ENCODE peak calls at places on chromosomes 7 and 10, in nine cellular contexts. One of them, this sample, is unnamed.

GRCh38 chr10:78782441-78782840 is 286.3 kb upstream of the ZMIZ1 start:
- DNase-seq in dorsolateral prefrontal cortex: no peak
- DNase-seq in astrocyte of the cerebellum: no peak
- DNase-seq in GM12878: no peak
- DNase-seq in left ventricle myocardium inferior: no peak
- DNase-seq in ascending aorta: no peak
- DNase-seq in astrocyte of the spinal cord: no peak
- DNase-seq in H1: no peak
- DNase-seq in IMR-90: no peak
- DNase-seq in this sample: no peak

GRCh38 chr10:125035136-125035535 is 93.2 kb downstream of the ZRANB1 start:
- DNase-seq in astrocyte of the spinal cord: peak
- DNase-seq in dorsolateral prefrontal cortex: no peak
- DNase-seq in ascending aorta: no peak
- DNase-seq in GM12878: no peak
- DNase-seq in astrocyte of the cerebellum: peak
- DNase-seq in left ventricle myocardium inferior: no peak
- DNase-seq in IMR-90: peak
- DNase-seq in H1: no peak
- DNase-seq in this sample: peak

GRCh38 chr10:64430690-64431323 is 909.6 kb downstream of the REEP3 start:
- DNase-seq in left ventricle myocardium inferior: no peak
- DNase-seq in astrocyte of the cerebellum: no peak
- DNase-seq in ascending aorta: no peak
- DNase-seq in astrocyte of the spinal cord: peak
- DNase-seq in H1: peak
- DNase-seq in GM12878: no peak
- DNase-seq in IMR-90: no peak
- DNase-seq in dorsolateral prefrontal cortex: peak
- DNase-seq in this sample: peak

GRCh38 chr10:119853584-119853983 is 19.1 kb downstream of the MCMBP start:
- DNase-seq in dorsolateral prefrontal cortex: no peak
- DNase-seq in astrocyte of the cerebellum: no peak
- DNase-seq in GM12878: no peak
- DNase-seq in astrocyte of the spinal cord: no peak
- DNase-seq in IMR-90: no peak
- DNase-seq in H1: no peak
- DNase-seq in left ventricle myocardium inferior: no peak
- DNase-seq in ascending aorta: no peak
- DNase-seq in this sample: no peak

GRCh38 chr7:156397249-156397648 is 243.3 kb upstream of the RNF32 start:
- DNase-seq in IMR-90: no peak
- DNase-seq in dorsolateral prefrontal cortex: no peak
- DNase-seq in ascending aorta: no peak
- DNase-seq in H1: no peak
- DNase-seq in astrocyte of the cerebellum: no peak
- DNase-seq in GM12878: no peak
- DNase-seq in left ventricle myocardium inferior: no peak
- DNase-seq in astrocyte of the spinal cord: no peak
- DNase-seq in this sample: no peak

GRCh38 chr10:48946891-48947500 is 7.4 kb upstream of the LRRC18 start:
- DNase-seq in IMR-90: no peak
- DNase-seq in H1: no peak
- DNase-seq in GM12878: no peak
- DNase-seq in astrocyte of the spinal cord: peak
- DNase-seq in astrocyte of the cerebellum: peak
- DNase-seq in ascending aorta: no peak
- DNase-seq in left ventricle myocardium inferior: no peak
- DNase-seq in dorsolateral prefrontal cortex: no peak
- DNase-seq in this sample: peak

GRCh38 chr7:23472974-23473847 is 2.9 kb upstream of the IGF2BP3 start:
- DNase-seq in astrocyte of the cerebellum: no peak
- DNase-seq in H1: peak
- DNase-seq in left ventricle myocardium inferior: no peak
- DNase-seq in astrocyte of the spinal cord: peak
- DNase-seq in GM12878: no peak
- DNase-seq in ascending aorta: no peak
- DNase-seq in dorsolateral prefrontal cortex: no peak
- DNase-seq in IMR-90: no peak
- DNase-seq in this sample: peak

GRCh38 chr7:125136341-125136740 is 206.7 kb upstream of the POT1 start:
- DNase-seq in astrocyte of the spinal cord: no peak
- DNase-seq in dorsolateral prefrontal cortex: no peak
- DNase-seq in GM12878: no peak
- DNase-seq in ascending aorta: no peak
- DNase-seq in left ventricle myocardium inferior: no peak
- DNase-seq in H1: no peak
- DNase-seq in astrocyte of the cerebellum: no peak
- DNase-seq in IMR-90: no peak
- DNase-seq in this sample: no peak

GRCh38 chr7:120805636-120806388 is 52.1 kb downstream of the TSPAN12 start:
- DNase-seq in astrocyte of the cerebellum: peak
- DNase-seq in GM12878: peak
- DNase-seq in H1: peak
- DNase-seq in ascending aorta: peak
- DNase-seq in left ventricle myocardium inferior: no peak
- DNase-seq in IMR-90: peak
- DNase-seq in astrocyte of the spinal cord: peak
- DNase-seq in dorsolateral prefrontal cortex: no peak
- DNase-seq in this sample: peak

GRCh38 chr7:521221-522070 is 1.8 kb upstream of the PDGFA start:
- DNase-seq in IMR-90: peak
- DNase-seq in H1: peak
- DNase-seq in astrocyte of the spinal cord: peak
- DNase-seq in GM12878: no peak
- DNase-seq in left ventricle myocardium inferior: peak
- DNase-seq in ascending aorta: peak
- DNase-seq in astrocyte of the cerebellum: no peak
- DNase-seq in dorsolateral prefrontal cortex: peak
- DNase-seq in this sample: no peak

GRCh38 chr10:11344550-11344949 is 266.9 kb downstream of the USP6NL start:
- DNase-seq in GM12878: no peak
- DNase-seq in astrocyte of the spinal cord: no peak
- DNase-seq in IMR-90: no peak
- DNase-seq in dorsolateral prefrontal cortex: no peak
- DNase-seq in astrocyte of the cerebellum: no peak
- DNase-seq in H1: no peak
- DNase-seq in ascending aorta: peak
- DNase-seq in left ventricle myocardium inferior: no peak
- DNase-seq in this sample: no peak

GRCh38 chr10:59971915-59972314 is 65.6 kb upstream of the CCDC6 start:
- DNase-seq in ascending aorta: no peak
- DNase-seq in astrocyte of the spinal cord: peak
- DNase-seq in astrocyte of the cerebellum: peak
- DNase-seq in IMR-90: no peak
- DNase-seq in left ventricle myocardium inferior: no peak
- DNase-seq in H1: no peak
- DNase-seq in dorsolateral prefrontal cortex: no peak
- DNase-seq in GM12878: no peak
- DNase-seq in this sample: peak

GRCh38 chr7:91847881-91848599 is 32.5 kb downstream of the MTERF1 start:
- DNase-seq in dorsolateral prefrontal cortex: no peak
- DNase-seq in H1: no peak
- DNase-seq in left ventricle myocardium inferior: no peak
- DNase-seq in GM12878: no peak
- DNase-seq in astrocyte of the spinal cord: no peak
- DNase-seq in IMR-90: no peak
- DNase-seq in astrocyte of the cerebellum: no peak
- DNase-seq in ascending aorta: no peak
- DNase-seq in this sample: peak

GRCh38 chr7:101880536-101881443 is 63.4 kb downstream of the CUX1 start:
- DNase-seq in dorsolateral prefrontal cortex: no peak
- DNase-seq in ascending aorta: no peak
- DNase-seq in GM12878: no peak
- DNase-seq in H1: no peak
- DNase-seq in astrocyte of the cerebellum: peak
- DNase-seq in left ventricle myocardium inferior: no peak
- DNase-seq in astrocyte of the spinal cord: peak
- DNase-seq in IMR-90: peak
- DNase-seq in this sample: peak

GRCh38 chr10:26448292-26448691 is 10.2 kb downstream of the APBB1IP start:
- DNase-seq in left ventricle myocardium inferior: no peak
- DNase-seq in IMR-90: no peak
- DNase-seq in ascending aorta: no peak
- DNase-seq in astrocyte of the spinal cord: no peak
- DNase-seq in dorsolateral prefrontal cortex: no peak
- DNase-seq in H1: no peak
- DNase-seq in astrocyte of the cerebellum: no peak
- DNase-seq in GM12878: no peak
- DNase-seq in this sample: no peak

GRCh38 chr7:90236890-90237289 is 8.1 kb upstream of the CFAP69 start:
- DNase-seq in H1: no peak
- DNase-seq in left ventricle myocardium inferior: no peak
- DNase-seq in astrocyte of the cerebellum: no peak
- DNase-seq in IMR-90: no peak
- DNase-seq in astrocyte of the spinal cord: no peak
- DNase-seq in ascending aorta: no peak
- DNase-seq in GM12878: no peak
- DNase-seq in dorsolateral prefrontal cortex: no peak
- DNase-seq in this sample: no peak

GRCh38 chr7:102079140-102080002 is 207.3 kb upstream of the SH2B2 start:
- DNase-seq in dorsolateral prefrontal cortex: no peak
- DNase-seq in IMR-90: no peak
- DNase-seq in ascending aorta: no peak
- DNase-seq in astrocyte of the cerebellum: no peak
- DNase-seq in left ventricle myocardium inferior: no peak
- DNase-seq in astrocyte of the spinal cord: no peak
- DNase-seq in H1: no peak
- DNase-seq in GM12878: no peak
- DNase-seq in this sample: no peak

GRCh38 chr7:105713488-105714465 is 132.5 kb upstream of the EFCAB10 start:
- DNase-seq in GM12878: no peak
- DNase-seq in dorsolateral prefrontal cortex: no peak
- DNase-seq in left ventricle myocardium inferior: no peak
- DNase-seq in IMR-90: no peak
- DNase-seq in H1: no peak
- DNase-seq in astrocyte of the cerebellum: no peak
- DNase-seq in ascending aorta: no peak
- DNase-seq in astrocyte of the spinal cord: no peak
- DNase-seq in this sample: peak

DNA sequence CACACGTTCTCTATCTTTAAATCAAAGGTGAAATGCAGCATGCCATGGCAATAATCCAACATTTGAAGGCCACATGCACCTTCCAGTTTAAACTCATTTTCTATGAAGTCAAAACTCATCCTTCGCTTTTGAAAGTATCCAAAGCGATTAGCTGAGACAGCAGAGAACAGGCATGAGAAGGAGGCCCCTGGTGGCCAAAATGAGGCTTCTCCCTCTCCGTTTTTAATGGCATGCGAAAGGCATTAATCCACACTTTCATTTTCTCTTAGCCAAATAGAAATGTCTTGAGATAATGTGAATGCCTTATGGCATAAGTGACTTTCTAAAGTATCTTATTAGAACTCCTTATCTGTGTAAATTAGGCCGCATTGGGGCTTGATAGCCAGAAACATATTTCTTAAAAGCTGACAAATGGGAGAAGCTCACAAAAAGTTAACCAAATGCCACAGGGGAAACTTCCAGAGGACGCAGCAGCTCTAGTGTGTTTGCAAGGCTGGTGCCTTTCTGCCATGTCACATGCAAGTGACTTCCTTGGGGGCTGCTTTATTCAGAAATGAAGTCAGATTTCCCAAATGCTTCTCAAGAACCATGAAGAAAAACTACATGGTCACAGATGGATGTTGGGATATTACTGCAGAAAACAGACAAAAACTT is 1189.6 kb downstream of the SORCS1 start:
- DNase-seq in H1: no peak
- DNase-seq in astrocyte of the cerebellum: peak
- DNase-seq in ascending aorta: no peak
- DNase-seq in IMR-90: peak
- DNase-seq in left ventricle myocardium inferior: no peak
- DNase-seq in dorsolateral prefrontal cortex: no peak
- DNase-seq in astrocyte of the spinal cord: peak
- DNase-seq in GM12878: no peak
- DNase-seq in this sample: peak
- TF ChIP-seq CTCF in H1: peak
- TF ChIP-seq CTCF in astrocyte of the cerebellum: peak
- TF ChIP-seq CTCF in ascending aorta: no peak
- TF ChIP-seq CTCF in IMR-90: peak
- TF ChIP-seq CTCF in left ventricle myocardium inferior: peak
- TF ChIP-seq CTCF in dorsolateral prefrontal cortex: peak
- TF ChIP-seq CTCF in astrocyte of the spinal cord: peak
- TF ChIP-seq CTCF in GM12878: peak
- TF ChIP-seq CTCF in this sample: peak

GRCh38 chr7:75905785-75906604 is 9.0 kb upstream of the POR start:
- DNase-seq in GM12878: no peak
- DNase-seq in astrocyte of the cerebellum: no peak
- DNase-seq in left ventricle myocardium inferior: peak
- DNase-seq in H1: peak
- DNase-seq in dorsolateral prefrontal cortex: peak
- DNase-seq in astrocyte of the spinal cord: peak
- DNase-seq in ascending aorta: peak
- DNase-seq in IMR-90: peak
- DNase-seq in this sample: peak
- H3K4me3 ChIP-seq in GM12878: no peak
- H3K4me3 ChIP-seq in astrocyte of the cerebellum: no peak
- H3K4me3 ChIP-seq in left ventricle myocardium inferior: no peak
- H3K4me3 ChIP-seq in H1: no peak
- H3K4me3 ChIP-seq in dorsolateral prefrontal cortex: no peak
- H3K4me3 ChIP-seq in astrocyte of the spinal cord: no peak
- H3K4me3 ChIP-seq in ascending aorta: no peak
- H3K4me3 ChIP-seq in IMR-90: no peak
- H3K4me3 ChIP-seq in this sample: no peak

DNA sequence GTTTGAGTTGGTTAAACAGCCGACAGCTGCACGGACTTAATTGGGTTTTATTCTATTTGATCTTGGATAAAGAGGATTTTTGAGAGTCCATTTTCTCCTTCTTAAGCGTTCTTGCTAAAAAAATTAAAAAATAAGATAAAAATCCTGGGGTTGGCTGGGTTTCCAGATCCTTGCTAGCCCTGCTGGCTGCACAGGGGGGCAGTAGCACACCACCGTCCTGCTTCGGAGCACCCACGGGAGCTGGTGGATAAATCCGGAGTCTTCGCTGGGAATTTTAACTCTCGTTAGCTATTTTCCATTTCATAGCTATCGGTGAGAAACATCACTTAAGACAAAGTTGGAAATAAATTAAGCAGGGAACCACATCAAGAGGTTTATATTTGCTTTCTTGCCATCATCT is 792.1 kb downstream of the TYW1 start:
- DNase-seq in astrocyte of the cerebellum: no peak
- DNase-seq in ascending aorta: no peak
- DNase-seq in GM12878: no peak
- DNase-seq in left ventricle myocardium inferior: no peak
- DNase-seq in IMR-90: no peak
- DNase-seq in H1: peak
- DNase-seq in dorsolateral prefrontal cortex: peak
- DNase-seq in astrocyte of the spinal cord: no peak
- DNase-seq in this sample: peak
- TF ChIP-seq CTCF in astrocyte of the cerebellum: peak
- TF ChIP-seq CTCF in ascending aorta: no peak
- TF ChIP-seq CTCF in GM12878: no peak
- TF ChIP-seq CTCF in left ventricle myocardium inferior: peak
- TF ChIP-seq CTCF in IMR-90: no peak
- TF ChIP-seq CTCF in H1: peak
- TF ChIP-seq CTCF in dorsolateral prefrontal cortex: peak
- TF ChIP-seq CTCF in astrocyte of the spinal cord: no peak
- TF ChIP-seq CTCF in this sample: peak

DNA sequence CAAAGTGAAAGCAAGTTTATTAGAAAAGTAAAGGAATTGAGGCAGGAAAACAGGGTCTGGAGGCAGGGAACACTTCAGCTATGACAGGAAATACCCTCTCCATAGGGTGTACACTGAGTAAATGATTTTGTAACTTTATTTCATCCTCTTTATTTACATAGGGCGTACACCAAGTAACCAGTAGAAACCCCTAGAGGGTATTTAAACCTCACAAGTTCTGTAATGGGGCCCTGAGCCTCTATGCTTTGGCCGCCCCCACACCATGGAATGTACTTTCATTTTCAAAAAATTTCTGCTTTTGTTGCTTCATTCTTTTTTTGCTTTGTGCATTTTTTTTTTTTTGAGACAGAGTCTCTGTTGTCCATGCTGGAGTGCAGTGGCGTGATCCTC is 1.4 kb upstream of the PSMG3 start:
- DNase-seq in GM12878: no peak
- DNase-seq in H1: no peak
- DNase-seq in left ventricle myocardium inferior: no peak
- DNase-seq in dorsolateral prefrontal cortex: no peak
- DNase-seq in astrocyte of the spinal cord: peak
- DNase-seq in astrocyte of the cerebellum: no peak
- DNase-seq in ascending aorta: no peak
- DNase-seq in IMR-90: peak
- DNase-seq in this sample: peak
- H3K4me3 ChIP-seq in GM12878: peak
- H3K4me3 ChIP-seq in H1: peak
- H3K4me3 ChIP-seq in left ventricle myocardium inferior: peak
- H3K4me3 ChIP-seq in dorsolateral prefrontal cortex: peak
- H3K4me3 ChIP-seq in astrocyte of the spinal cord: peak
- H3K4me3 ChIP-seq in astrocyte of the cerebellum: peak
- H3K4me3 ChIP-seq in ascending aorta: peak
- H3K4me3 ChIP-seq in IMR-90: peak
- H3K4me3 ChIP-seq in this sample: peak